ENCODE peak calls at places on chromosomes 3 and 15, in seven cellular contexts. One of them, this sample, is unnamed.

GRCh38 chr3:147367676-147368075 is 38.7 kb downstream of the ZIC4 start:
- DNase-seq in heart right ventricle: no peak
- DNase-seq in T follicular helper cell: no peak
- DNase-seq in epithelial cell of prostate: no peak
- DNase-seq in HCEC 1CT: no peak
- DNase-seq in upper lobe of left lung: no peak
- DNase-seq in stimulated activated CD8-positive, alpha-beta memory T cell treated with anti-CD3 and anti-CD28 coated beads, Interleukin-7, amount 100 ng/mL, for 1 hour: no peak
- DNase-seq in this sample: no peak

GRCh38 chr3:52574056-52574965 is 37.9 kb downstream of the UQCC5 start:
- DNase-seq in upper lobe of left lung: no peak
- DNase-seq in epithelial cell of prostate: no peak
- DNase-seq in T follicular helper cell: no peak
- DNase-seq in HCEC 1CT: no peak
- DNase-seq in heart right ventricle: no peak
- DNase-seq in stimulated activated CD8-positive, alpha-beta memory T cell treated with anti-CD3 and anti-CD28 coated beads, Interleukin-7, amount 100 ng/mL, for 1 hour: no peak
- DNase-seq in this sample: no peak

GRCh38 chr3:152268501-152269422 is at the start of gene MBNL1:
- DNase-seq in stimulated activated CD8-positive, alpha-beta memory T cell treated with anti-CD3 and anti-CD28 coated beads, Interleukin-7, amount 100 ng/mL, for 1 hour: peak
- DNase-seq in HCEC 1CT: peak
- DNase-seq in T follicular helper cell: peak
- DNase-seq in epithelial cell of prostate: no peak
- DNase-seq in heart right ventricle: peak
- DNase-seq in upper lobe of left lung: peak
- DNase-seq in this sample: no peak

GRCh38 chr3:73503781-73504180 is 121.0 kb downstream of the PDZRN3 start:
- DNase-seq in T follicular helper cell: no peak
- DNase-seq in heart right ventricle: no peak
- DNase-seq in HCEC 1CT: no peak
- DNase-seq in upper lobe of left lung: no peak
- DNase-seq in stimulated activated CD8-positive, alpha-beta memory T cell treated with anti-CD3 and anti-CD28 coated beads, Interleukin-7, amount 100 ng/mL, for 1 hour: no peak
- DNase-seq in epithelial cell of prostate: no peak
- DNase-seq in this sample: no peak

GRCh38 chr3:152892446-152892845 is 57.5 kb downstream of the P2RY1 start:
- DNase-seq in stimulated activated CD8-positive, alpha-beta memory T cell treated with anti-CD3 and anti-CD28 coated beads, Interleukin-7, amount 100 ng/mL, for 1 hour: no peak
- DNase-seq in heart right ventricle: no peak
- DNase-seq in upper lobe of left lung: no peak
- DNase-seq in epithelial cell of prostate: no peak
- DNase-seq in HCEC 1CT: no peak
- DNase-seq in T follicular helper cell: no peak
- DNase-seq in this sample: no peak

GRCh38 chr3:52561028-52561749 is 24.8 kb downstream of the UQCC5 start:
- DNase-seq in T follicular helper cell: no peak
- DNase-seq in upper lobe of left lung: no peak
- DNase-seq in heart right ventricle: no peak
- DNase-seq in stimulated activated CD8-positive, alpha-beta memory T cell treated with anti-CD3 and anti-CD28 coated beads, Interleukin-7, amount 100 ng/mL, for 1 hour: no peak
- DNase-seq in HCEC 1CT: no peak
- DNase-seq in epithelial cell of prostate: no peak
- DNase-seq in this sample: no peak

GRCh38 chr3:123651449-123652345 is 66.8 kb upstream of the HACD2 start:
- DNase-seq in HCEC 1CT: no peak
- DNase-seq in stimulated activated CD8-positive, alpha-beta memory T cell treated with anti-CD3 and anti-CD28 coated beads, Interleukin-7, amount 100 ng/mL, for 1 hour: no peak
- DNase-seq in heart right ventricle: no peak
- DNase-seq in T follicular helper cell: no peak
- DNase-seq in epithelial cell of prostate: no peak
- DNase-seq in upper lobe of left lung: no peak
- DNase-seq in this sample: no peak

GRCh38 chr3:46858456-46858855 is 4.8 kb downstream of the MYL3 start:
- DNase-seq in T follicular helper cell: no peak
- DNase-seq in stimulated activated CD8-positive, alpha-beta memory T cell treated with anti-CD3 and anti-CD28 coated beads, Interleukin-7, amount 100 ng/mL, for 1 hour: no peak
- DNase-seq in upper lobe of left lung: no peak
- DNase-seq in epithelial cell of prostate: no peak
- DNase-seq in HCEC 1CT: no peak
- DNase-seq in heart right ventricle: peak
- DNase-seq in this sample: no peak

GRCh38 chr3:85572426-85572825 is 613.6 kb downstream of the CADM2 start:
- DNase-seq in HCEC 1CT: no peak
- DNase-seq in stimulated activated CD8-positive, alpha-beta memory T cell treated with anti-CD3 and anti-CD28 coated beads, Interleukin-7, amount 100 ng/mL, for 1 hour: no peak
- DNase-seq in heart right ventricle: no peak
- DNase-seq in upper lobe of left lung: no peak
- DNase-seq in epithelial cell of prostate: no peak
- DNase-seq in T follicular helper cell: no peak
- DNase-seq in this sample: no peak

GRCh38 chr15:78997981-78998499 is 53.2 kb upstream of the CTSH start:
- DNase-seq in epithelial cell of prostate: no peak
- DNase-seq in stimulated activated CD8-positive, alpha-beta memory T cell treated with anti-CD3 and anti-CD28 coated beads, Interleukin-7, amount 100 ng/mL, for 1 hour: no peak
- DNase-seq in HCEC 1CT: no peak
- DNase-seq in T follicular helper cell: no peak
- DNase-seq in upper lobe of left lung: no peak
- DNase-seq in heart right ventricle: no peak
- DNase-seq in this sample: no peak

GRCh38 chr3:179236676-179237301 is 14.1 kb downstream of the KCNMB3 start:
- DNase-seq in HCEC 1CT: no peak
- DNase-seq in epithelial cell of prostate: no peak
- DNase-seq in heart right ventricle: no peak
- DNase-seq in T follicular helper cell: no peak
- DNase-seq in stimulated activated CD8-positive, alpha-beta memory T cell treated with anti-CD3 and anti-CD28 coated beads, Interleukin-7, amount 100 ng/mL, for 1 hour: no peak
- DNase-seq in upper lobe of left lung: no peak
- DNase-seq in this sample: no peak

This sample was measured in GM19239.